ENCODE peak calls at places on chromosomes 13 and 19, in seven cellular contexts. V, F, I, Z, E, X and J are unnamed samples.

GRCh38 chr19:10784257-10784656 is 51.8 kb downstream of the TMED1 start:
- DNase-seq in E (no peak), F (no peak), X (no peak), I (no peak), Z (no peak), V (no peak), J (no peak)

GRCh38 chr13:32938907-32939306 is 77.3 kb upstream of the KL start:
- DNase-seq in F (no peak), E (no peak), Z (no peak), I (no peak), V (no peak), X (no peak), J (no peak)

GRCh38 chr13:23349127-23349897 is 84.2 kb downstream of the SACS start:
- DNase-seq in V (no peak), Z (no peak), I (no peak), X (no peak), E (no peak), F (no peak), J (no peak)

GRCh38 chr19:9847087-9847671 is 12.1 kb downstream of the PIN1 start:
- DNase-seq in V (no peak), F (peak), E (peak), Z (peak), X (peak), I (peak), J (peak)

GRCh38 chr19:18346091-18346490 is 5.7 kb downstream of the PGPEP1 start:
- DNase-seq in I (no peak), V (no peak), E (no peak), X (no peak), Z (no peak), F (no peak), J (peak)

GRCh38 chr13:48144413-48145035 is 49.6 kb upstream of the MED4 start:
- DNase-seq in F (peak), X (no peak), I (no peak), Z (no peak), E (no peak), V (no peak), J (no peak)

GRCh38 chr19:27974082-27974513 is 1238.9 kb downstream of the UQCRFS1 start:
- DNase-seq in X (no peak), V (peak), Z (peak), I (peak), E (no peak), F (peak), J (no peak)

GRCh38 chr19:30268601-30269000 is 103.6 kb upstream of the ZNF536 start:
- DNase-seq in E (no peak), F (no peak), X (no peak), V (no peak), I (no peak), Z (no peak), J (no peak)

GRCh38 chr13:98997738-98998641 is 20.1 kb upstream of the DOCK9 start:
- DNase-seq in V (no peak), E (no peak), I (no peak), F (no peak), X (no peak), Z (no peak), J (no peak)

GRCh38 chr13:52128714-52129700 is at the start of gene NEK5:
- DNase-seq in X (peak), V (no peak), I (peak), F (peak), E (peak), Z (peak), J (peak)

GRCh38 chr13:45821861-45822260 is 29.7 kb downstream of the SIAH3 start:
- DNase-seq in F (no peak), I (no peak), X (no peak), Z (no peak), V (no peak), E (no peak), J (no peak)

GRCh38 chr13:24264976-24265375 is 44.4 kb upstream of the C1QTNF9 start:
- DNase-seq in F (no peak), X (no peak), I (no peak), V (no peak), E (no peak), Z (no peak), J (no peak)

GRCh38 chr19:50817941-50818858 is 5.4 kb downstream of the KLK1 start:
- DNase-seq in I (no peak), F (peak), E (peak), V (peak), Z (peak), X (peak), J (peak)

GRCh38 chr13:102729560-102730275 is 34.9 kb upstream of the METTL21C start:
- DNase-seq in I (no peak), E (no peak), X (no peak), V (no peak), Z (no peak), F (no peak), J (no peak)

GRCh38 chr13:27079421-27079958 is 92.1 kb downstream of the USP12 start:
- DNase-seq in I (no peak), F (no peak), V (no peak), Z (no peak), E (peak), X (no peak), J (no peak)

GRCh38 chr19:4922530-4923378 is 13.5 kb downstream of the UHRF1 start:
- DNase-seq in X (no peak), V (no peak), F (no peak), E (no peak), I (no peak), Z (no peak), J (no peak)
- TF ChIP-seq JUND in X (no peak), V (no peak), F (no peak), E (no peak), I (no peak), Z (no peak), J (no peak)

GRCh38 chr19:6721113-6721474 is 644 bp upstream of the C3 start:
- DNase-seq in Z (no peak), I (no peak), X (no peak), E (no peak), V (no peak), F (no peak), J (no peak)

GRCh38 chr19:6719992-6720368 is 470 bp downstream of the C3 start:
- DNase-seq in X (no peak), F (no peak), Z (no peak), I (no peak), V (no peak), E (no peak), J (no peak)

GRCh38 chr19:6723108-6723618 is 2.7 kb upstream of the C3 start:
- DNase-seq in I (peak), Z (no peak), F (no peak), E (no peak), X (no peak), V (no peak), J (no peak)

GRCh38 chr19:6720369-6721112 is at the start of gene C3:
- DNase-seq in I (peak), F (peak), E (no peak), X (no peak), Z (no peak), V (no peak), J (no peak)

DNA sequence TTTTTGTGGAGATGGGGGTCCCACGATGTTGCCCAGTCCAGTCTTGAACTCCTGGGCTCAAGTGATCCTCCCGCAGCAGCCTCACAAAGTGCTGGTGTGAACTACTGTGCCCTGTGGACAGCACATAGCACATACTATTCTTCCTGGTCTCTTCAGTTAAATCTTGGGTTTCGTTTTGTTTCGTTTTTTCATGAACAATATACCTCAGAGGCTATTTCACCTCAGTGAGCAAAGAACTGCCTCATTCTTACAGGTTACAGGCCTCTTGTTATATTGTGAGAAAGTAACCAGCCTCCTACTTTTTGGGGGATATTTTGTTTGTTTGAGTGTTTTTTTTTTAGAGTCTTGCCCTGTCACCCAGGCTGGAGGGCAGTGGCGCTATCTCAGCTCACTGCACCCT is 1.3 kb upstream of the C3 start:
- DNase-seq in X (no peak), Z (no peak), E (no peak), V (no peak), I (no peak), F (no peak), J (peak)
- TF ChIP-seq JUND in X (no peak), Z (no peak), E (no peak), V (no peak), I (no peak), F (no peak), J (no peak)

DNA sequence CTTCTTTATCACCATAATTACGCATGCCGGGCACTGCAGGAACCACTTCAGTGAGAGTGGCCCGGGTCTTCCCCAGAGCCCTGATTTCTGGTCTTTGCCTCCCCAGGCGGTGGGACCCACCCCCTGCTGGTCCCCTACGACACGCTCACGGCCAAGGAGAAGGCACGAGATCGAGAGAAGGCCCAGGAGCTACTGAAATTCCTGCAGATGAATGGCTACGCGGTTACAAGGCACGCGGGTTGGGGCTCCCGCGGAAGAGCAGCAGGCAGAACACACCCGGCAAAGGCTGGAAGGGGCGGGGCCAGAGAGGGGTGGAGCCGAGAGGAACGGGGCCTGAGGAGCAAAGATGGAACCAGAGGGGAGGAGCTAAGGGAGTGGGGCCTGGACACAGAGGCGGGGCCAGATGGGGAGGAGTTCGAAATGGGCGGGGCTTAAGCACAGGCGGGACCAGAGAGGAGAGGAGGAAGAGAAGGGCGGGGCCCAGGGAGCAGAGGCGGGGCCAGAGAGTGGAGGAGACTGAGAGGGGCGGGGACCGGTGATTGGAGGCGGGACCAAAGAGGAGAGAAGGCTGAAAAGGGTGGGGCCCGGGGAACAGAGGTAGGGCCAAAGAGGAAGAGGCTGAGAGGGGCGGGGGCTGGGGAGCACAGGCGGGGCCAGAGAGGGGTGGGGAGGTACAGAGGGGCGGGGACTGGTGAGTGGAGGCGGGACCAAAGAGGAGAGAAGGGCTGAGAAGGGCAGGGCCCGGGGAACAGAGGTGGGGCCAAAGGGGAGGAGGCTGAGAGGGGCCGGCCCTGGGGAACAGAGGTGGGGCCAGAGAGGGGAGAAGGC is 73.4 kb downstream of the RYR1 start:
- DNase-seq in E (peak), Z (peak), X (peak), F (peak), I (peak), V (peak), J (peak)
- TF ChIP-seq JUND in E (no peak), Z (no peak), X (no peak), F (no peak), I (no peak), V (no peak), J (no peak)

DNA sequence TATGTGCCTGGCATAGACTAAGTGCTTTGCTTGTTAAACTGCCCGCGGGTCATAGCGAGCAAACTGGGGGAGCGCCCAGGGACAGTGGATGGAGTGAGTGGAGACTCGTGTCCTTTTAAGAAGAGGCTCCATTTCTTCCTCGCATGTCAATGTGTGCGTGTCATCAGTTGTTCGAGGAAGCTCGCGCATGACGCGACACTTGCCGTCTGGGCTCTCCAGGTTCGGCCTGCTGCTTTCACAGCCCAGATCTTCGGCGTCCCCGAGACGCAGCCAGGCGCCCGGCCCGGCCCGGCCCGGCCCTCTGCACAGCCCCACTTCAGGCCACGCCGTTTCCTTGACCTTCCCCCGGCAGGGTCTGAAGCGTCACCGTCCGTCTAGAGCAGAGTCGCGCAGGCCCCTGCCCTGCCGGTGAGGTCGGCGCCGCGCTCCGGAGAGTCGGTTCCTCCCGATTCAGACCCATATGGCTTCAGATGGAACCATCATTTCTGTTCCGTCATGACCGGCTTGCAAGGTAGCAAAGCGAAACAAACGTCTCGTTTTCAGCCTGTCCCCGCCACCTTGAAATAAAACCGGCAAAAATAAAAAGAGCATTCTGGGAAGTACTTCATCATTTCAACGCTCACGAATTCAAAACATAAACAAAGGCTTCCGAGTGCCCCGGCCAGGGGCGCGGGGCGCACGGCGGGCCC is 604 bp upstream of the ARHGEF7 start:
- DNase-seq in F (no peak), V (no peak), I (no peak), E (no peak), Z (peak), X (no peak), J (peak)
- TF ChIP-seq JUND in F (no peak), V (no peak), I (no peak), E (no peak), Z (no peak), X (no peak), J (no peak)

DNA sequence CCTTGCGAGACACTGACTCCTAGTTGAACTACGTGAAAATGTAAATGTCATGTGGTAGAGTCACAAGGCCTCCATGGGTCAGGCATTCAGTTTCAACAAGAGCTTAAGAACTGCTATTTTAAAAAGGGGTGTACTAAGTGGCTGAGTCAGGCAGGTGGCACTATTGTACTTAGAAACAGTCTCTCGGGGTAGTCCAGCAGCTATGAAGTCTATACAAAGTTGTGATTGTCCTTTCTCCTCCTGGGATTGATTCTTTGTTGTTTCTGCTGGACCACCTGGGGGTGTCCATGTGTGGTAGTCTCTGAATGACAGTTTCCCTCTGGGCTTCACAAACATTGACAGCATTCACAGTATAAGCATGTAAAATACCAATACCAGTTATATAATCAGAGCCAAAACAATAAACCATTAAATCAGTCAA is 33.0 kb downstream of the UGGT2 start:
- DNase-seq in E (no peak), V (peak), Z (peak), X (peak), I (peak), F (peak), J (peak)
- TF ChIP-seq JUND in E (no peak), V (no peak), Z (no peak), X (no peak), I (no peak), F (no peak), J (no peak)

GRCh38 chr13:73065665-73066350 is 7.0 kb downstream of the KLF5 start:
- DNase-seq in V (no peak), X (no peak), I (no peak), Z (no peak), F (no peak), E (no peak), J (no peak)
- TF ChIP-seq JUND in V (no peak), X (no peak), I (no peak), Z (no peak), F (no peak), E (no peak), J (no peak)

GRCh38 chr13:112697756-112698655 is 8.2 kb downstream of the ATP11A start:
- DNase-seq in Z (no peak), I (peak), V (no peak), X (no peak), E (no peak), F (no peak), J (no peak)
- TF ChIP-seq JUND in Z (no peak), I (no peak), V (no peak), X (no peak), E (no peak), F (no peak), J (no peak)

GRCh38 chr19:12782174-12782423 is 6.7 kb upstream of the HOOK2 start:
- DNase-seq in V (no peak), I (no peak), Z (no peak), F (no peak), X (no peak), E (no peak), J (no peak)

GRCh38 chr19:12783226-12783848 is 7.9 kb upstream of the JUNB start:
- DNase-seq in F (peak), I (no peak), Z (no peak), E (no peak), V (no peak), X (no peak), J (no peak)

GRCh38 chr19:12783849-12784393 is 7.4 kb upstream of the JUNB start:
- DNase-seq in V (no peak), X (no peak), Z (no peak), I (peak), F (peak), E (no peak), J (no peak)

GRCh38 chr19:12784394-12784870 is 6.9 kb upstream of the JUNB start:
- DNase-seq in F (peak), V (no peak), I (no peak), E (no peak), X (no peak), Z (no peak), J (no peak)

GRCh38 chr19:12782424-12783225 is 7.3 kb upstream of the HOOK2 start:
- DNase-seq in I (no peak), E (no peak), V (no peak), X (no peak), Z (peak), F (peak), J (no peak)
- TF ChIP-seq JUND in I (no peak), E (no peak), V (peak), X (no peak), Z (no peak), F (peak), J (no peak)

DNA sequence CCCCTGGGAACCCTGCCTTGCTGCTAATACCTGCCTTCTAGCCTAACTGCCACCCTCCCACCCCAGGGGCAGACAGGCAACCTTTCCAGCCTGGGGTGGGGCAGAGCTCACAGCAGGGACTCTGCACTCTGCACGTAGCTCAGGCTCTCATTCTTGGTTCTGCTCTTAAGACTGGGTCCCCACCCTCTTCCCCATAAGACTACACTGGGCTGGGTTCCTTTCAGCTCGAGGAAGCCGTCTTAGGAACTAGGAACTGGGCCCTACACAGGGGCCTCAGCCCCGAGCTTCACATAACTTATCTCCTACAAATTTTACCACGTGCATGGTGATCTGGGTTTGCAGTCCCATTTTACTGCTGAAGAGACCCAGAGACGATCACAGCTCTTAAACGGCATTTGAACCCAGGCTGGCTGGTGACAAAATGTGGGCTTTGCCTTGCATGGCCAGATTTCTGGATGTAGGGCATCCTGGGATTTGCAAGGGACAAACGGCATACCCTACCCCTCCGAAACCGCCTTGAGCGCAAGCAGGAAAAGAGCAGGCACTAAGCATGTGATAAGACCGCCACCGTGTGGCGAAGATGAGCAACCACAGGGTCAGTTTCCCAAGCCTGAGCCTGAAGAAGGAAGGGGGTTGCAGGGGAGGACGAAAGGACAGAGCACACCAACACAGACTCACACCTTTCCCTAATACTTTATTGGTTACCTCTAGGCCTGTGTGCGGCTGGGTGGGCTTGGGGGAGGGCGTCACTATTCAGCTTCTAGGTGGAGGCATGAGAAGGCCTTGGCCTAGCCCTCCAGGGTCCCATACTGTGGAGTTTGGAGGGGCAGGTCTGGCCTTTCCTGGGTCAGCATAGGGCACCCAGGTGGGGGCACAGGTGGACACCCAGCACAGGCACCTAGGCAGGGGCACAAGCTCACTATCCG is 5.1 kb downstream of the JUNB start:
- DNase-seq in Z (peak), X (no peak), E (no peak), F (peak), V (no peak), I (peak), J (no peak)
- TF ChIP-seq JUND in Z (no peak), X (no peak), E (peak), F (peak), V (no peak), I (no peak), J (no peak)

GRCh38 chr19:46481947-46482346 is 10.6 kb upstream of the PNMA8A start:
- DNase-seq in X (no peak), I (no peak), V (no peak), F (no peak), Z (no peak), E (no peak), J (no peak)
- TF ChIP-seq JUND in X (no peak), I (no peak), V (no peak), F (no peak), Z (no peak), E (no peak), J (no peak)